ENCODE peak calls at places on chromosomes 4 and X, in five cellular contexts. P is activated CD4-positive, alpha-beta memory T cell treated with anti-CD3 and anti-CD28 coated beads for 36 hours; E is EH; S is heart left ventricle; W is EL. H is an unnamed sample.

GRCh38 chrX:16874458-16875095 is 4.4 kb upstream of the RBBP7 start:
- DNase-seq in E (no peak), S (no peak), P (no peak), W (no peak), H (no peak)

GRCh38 chrX:38513087-38513742 is 48.1 kb upstream of the TSPAN7 start:
- DNase-seq in S (no peak), W (no peak), P (no peak), E (no peak), H (no peak)

GRCh38 chr4:169881769-169882168 is 124.0 kb upstream of the HPF1 start:
- DNase-seq in S (no peak), P (no peak), E (no peak), W (no peak), H (no peak)

GRCh38 chrX:134174273-134174660 is 62.7 kb upstream of the CCDC160 start:
- DNase-seq in P (no peak), W (no peak), S (no peak), E (no peak), H (no peak)

GRCh38 chr4:20603671-20604313 is 96.5 kb upstream of the PACRGL start:
- DNase-seq in W (peak; percentile 75), P (no peak), S (no peak), E (peak; percentile 78), H (no peak)

GRCh38 chr4:121272526-121272925 is 108.3 kb downstream of the QRFPR start:
- DNase-seq in S (no peak), W (peak; percentile 43), P (no peak), E (peak; percentile 37), H (no peak)

GRCh38 chrX:27565992-27566391 is 24.2 kb upstream of the DCAF8L2 start:
- DNase-seq in W (no peak), S (no peak), E (no peak), P (no peak), H (no peak)

GRCh38 chr4:73859614-73860088 is 6.6 kb downstream of the PF4V1 start:
- DNase-seq in P (no peak), E (peak; percentile 87), W (peak; percentile 47), S (no peak), H (no peak)

GRCh38 chrX:110045988-110046387 is 43.1 kb downstream of the TMEM164 start:
- DNase-seq in E (no peak), S (no peak), P (no peak), W (no peak), H (peak; percentile 18)

GRCh38 chr4:37641352-37641751 is 44.8 kb downstream of the RELL1 start:
- DNase-seq in S (no peak), E (no peak), P (no peak), W (no peak), H (no peak)

GRCh38 chr4:71711044-71711984 is 72.6 kb downstream of the GC start:
- DNase-seq in P (no peak), W (no peak), E (no peak), S (no peak), H (no peak)